ENCODE peak calls at places on chromosomes 11 and 22, in nine cellular contexts. G, I, F, S, U, P, J, L and R are unnamed samples.

GRCh38 chr11:71112454-71112853 is 139.9 kb downstream of the SHANK2 start:
- DNase-seq in G (no peak), I (no peak), F (no peak), S (no peak), U (no peak), P (no peak), J (no peak), L (no peak), R (no peak)

GRCh38 chr11:110759972-110760381 is 47.7 kb upstream of the ARHGAP20 start:
- DNase-seq in G (no peak), I (no peak), F (peak; percentile 25), S (no peak), U (peak; percentile 53), P (no peak), J (no peak), L (no peak), R (peak; percentile 73)

GRCh38 chr11:18144243-18144642 is 11.9 kb downstream of the MRGPRX3 start:
- DNase-seq in G (no peak), I (peak; percentile 86), F (peak; percentile 96), S (no peak), U (peak; percentile 24), P (no peak), J (no peak), L (no peak), R (no peak)

GRCh38 chr22:40157546-40157945 is 20.2 kb upstream of the TNRC6B start:
- DNase-seq in G (peak; percentile 61), I (no peak), F (no peak), S (no peak), U (no peak), P (no peak), J (no peak), L (no peak), R (no peak)

GRCh38 chr11:35389897-35390462 is 29.4 kb downstream of the SLC1A2 start:
- DNase-seq in G (no peak), I (no peak), F (peak; percentile 36), S (no peak), U (no peak), P (no peak), J (peak; percentile 31), L (no peak), R (no peak)

GRCh38 chr22:40791241-40791640 is 27.9 kb downstream of the SLC25A17 start:
- DNase-seq in G (no peak), I (no peak), F (no peak), S (no peak), U (no peak), P (no peak), J (no peak), L (no peak), R (peak; percentile 33)

GRCh38 chr11:74288161-74288560 is 23.3 kb downstream of the P4HA3 start:
- DNase-seq in G (no peak), I (peak; percentile 19), F (peak; percentile 90), S (no peak), U (peak; percentile 99), P (no peak), J (no peak), L (no peak), R (peak; percentile 98)

GRCh38 chr11:66219846-66220565 is 48.4 kb upstream of the RAB1B start:
- DNase-seq in G (peak; percentile 37), I (no peak), F (no peak), S (no peak), U (no peak), P (no peak), J (no peak), L (no peak), R (no peak)

GRCh38 chr11:131977231-131977630 is 606.8 kb downstream of the NTM start:
- DNase-seq in G (no peak), I (peak; percentile 92), F (peak; percentile 89), S (no peak), U (peak; percentile 3), P (no peak), J (no peak), L (no peak), R (peak; percentile 23)

GRCh38 chr11:103618532-103618931 is 417.9 kb upstream of the DDI1 start:
- DNase-seq in G (no peak), I (no peak), F (peak; percentile 25), S (no peak), U (peak; percentile 91), P (no peak), J (no peak), L (no peak), R (peak; percentile 54)

GRCh38 chr11:62706841-62707240 is 383 bp downstream of the BSCL2 start:
- DNase-seq in G (no peak), I (no peak), F (no peak), S (no peak), U (no peak), P (no peak), J (no peak), L (no peak), R (no peak)

GRCh38 chr11:121889931-121890330 is 226.1 kb downstream of the BLID start:
- DNase-seq in G (no peak), I (peak; percentile 15), F (peak; percentile 68), S (no peak), U (peak; percentile 82), P (no peak), J (no peak), L (no peak), R (peak; percentile 39)

GRCh38 chr11:61842421-61842820 is 14.3 kb downstream of the FADS2 start:
- DNase-seq in G (no peak), I (no peak), F (no peak), S (no peak), U (no peak), P (no peak), J (no peak), L (no peak), R (no peak)

GRCh38 chr11:14582835-14583234 is 60.8 kb upstream of the PDE3B start:
- DNase-seq in G (no peak), I (no peak), F (no peak), S (no peak), U (no peak), P (no peak), J (no peak), L (no peak), R (no peak)

GRCh38 chr11:13721760-13722159 is 53.3 kb downstream of the FAR1 start:
- DNase-seq in G (no peak), I (no peak), F (peak; percentile 37), S (no peak), U (peak; percentile 24), P (no peak), J (no peak), L (no peak), R (peak; percentile 38)

GRCh38 chr11:1701041-1701807 is 4.2 kb downstream of the KRTAP5-6 start:
- DNase-seq in G (peak; percentile 38), I (no peak), F (no peak), S (no peak), U (no peak), P (no peak), J (no peak), L (no peak), R (no peak)

GRCh38 chr11:92663539-92663938 is 305.9 kb upstream of the MTNR1B start:
- DNase-seq in G (no peak), I (no peak), F (no peak), S (no peak), U (no peak), P (no peak), J (no peak), L (no peak), R (no peak)

GRCh38 chr11:96199563-96200025 is 143.4 kb downstream of the MAML2 start:
- DNase-seq in G (no peak), I (peak; percentile 71), F (peak; percentile 94), S (no peak), U (peak; percentile 92), P (no peak), J (no peak), L (no peak), R (peak; percentile 94)

DNA sequence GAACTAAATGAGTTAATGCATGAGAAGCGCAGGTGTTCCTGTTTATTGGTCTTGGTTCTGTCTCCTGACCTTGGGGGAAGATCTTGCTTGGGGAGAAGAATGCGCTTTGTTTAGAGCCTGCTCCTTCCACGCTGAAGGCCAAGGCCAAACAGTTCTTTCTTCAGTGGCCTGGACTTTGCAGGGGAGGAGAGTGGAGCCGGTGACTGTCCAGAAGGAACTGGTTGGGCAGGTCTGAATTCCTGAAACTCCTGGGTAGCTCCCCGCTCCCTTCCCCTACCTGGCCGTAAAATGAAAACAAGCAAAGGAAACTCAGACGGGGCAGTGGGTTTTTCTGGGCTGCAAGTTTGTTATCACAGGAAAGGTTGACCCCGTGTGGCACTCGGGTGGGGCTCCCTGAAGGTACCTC is 3.6 kb downstream of the ARHGAP8 start:
- DNase-seq in G (no peak), I (no peak), F (peak; percentile 70), S (peak; percentile 40), U (no peak), P (no peak), J (no peak), L (no peak), R (no peak)
- H3K4me3 ChIP-seq in G (no peak overlapping the region), I (peak overlapping the region; percentile 10), F (no peak overlapping the region), S (peak overlapping the region; percentile 97), U (no peak overlapping the region), P (no peak overlapping the region), J (no peak overlapping the region), L (no peak overlapping the region), R (no peak overlapping the region)

GRCh38 chr22:46845281-46846153 is 83.1 kb downstream of the TBC1D22A start:
- DNase-seq in G (peak; percentile 36), I (no peak), F (no peak), S (no peak), U (peak; percentile 68), P (no peak), J (no peak), L (peak; percentile 41), R (peak; percentile 81)
- TF ChIP-seq CTCF in G (no peak), I (no peak), F (no peak), S (no peak), U (peak; percentile 61), P (peak; percentile 40), J (no peak), L (peak; percentile 59), R (peak; percentile 63)

GRCh38 chr22:48482771-48483170 is 1344.9 kb downstream of the BRD1 start:
- DNase-seq in G (no peak), I (no peak), F (no peak), S (no peak), U (no peak), P (no peak), J (no peak), L (no peak), R (no peak)
- H3K4me3 ChIP-seq in G (no peak overlapping the region), I (no peak overlapping the region), F (no peak overlapping the region), S (no peak overlapping the region), U (no peak overlapping the region), P (no peak overlapping the region), J (no peak overlapping the region), L (no peak overlapping the region), R (no peak overlapping the region)

DNA sequence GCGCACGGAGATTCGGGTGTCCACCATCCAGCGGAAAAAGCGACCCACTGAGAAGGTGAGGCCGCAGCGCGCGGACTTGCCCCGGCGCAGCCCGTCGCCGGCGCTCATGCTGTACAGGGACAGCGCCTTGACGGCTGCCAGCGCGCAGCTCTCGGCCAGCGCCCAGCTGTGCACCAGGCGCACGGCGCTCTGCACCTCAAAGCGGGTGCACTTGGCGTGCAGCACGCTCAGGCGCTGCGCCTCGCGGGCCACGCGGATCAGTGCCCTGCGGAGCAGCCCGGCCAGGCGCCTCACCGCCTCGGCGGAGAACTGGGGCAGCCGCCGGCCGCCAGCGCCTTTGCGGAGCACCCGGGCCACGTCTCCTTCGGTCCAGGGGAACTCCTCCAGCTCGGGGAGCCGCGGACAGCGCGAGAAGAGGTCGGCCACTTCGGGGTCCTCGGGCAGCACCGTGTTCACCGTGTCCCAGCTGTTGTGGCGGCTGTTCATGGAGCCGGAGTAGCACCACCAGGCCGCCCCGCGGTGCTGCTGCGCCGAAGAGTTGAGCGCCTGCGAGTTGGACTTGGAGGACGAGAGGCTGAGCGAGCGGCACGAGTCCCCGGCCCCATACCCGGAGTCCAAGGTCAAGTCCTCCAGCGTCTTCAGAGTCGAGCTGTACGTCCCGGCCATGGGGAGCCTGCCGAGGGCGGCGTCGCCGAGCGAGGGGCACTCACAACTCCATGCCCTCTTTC is 728 bp downstream of the ABTB2 start:
- DNase-seq in G (peak; percentile 75), I (no peak), F (peak; percentile 36), S (no peak), U (peak; percentile 55), P (no peak), J (peak; percentile 69), L (peak; percentile 37), R (peak; percentile 67)
- TF ChIP-seq CTCF in G (no peak), I (peak; percentile 15), F (peak; percentile 1), S (no peak), U (no peak), P (no peak), J (peak; percentile 2), L (no peak), R (no peak)